ENCODE peak calls at places on chromosomes 4 and X, in seven cellular contexts. One of them, this sample, is unnamed. For H3K4me1 and H3K27me3, the result is how much of the 10 kb centered on the place peaks cover.

GRCh38 chr4:185424905-185425599 is 712 bp downstream of the UFSP2 start:
- DNase-seq in breast epithelium: no peak
- DNase-seq in tibial nerve: no peak
- DNase-seq in SJSA1: no peak
- DNase-seq in ovary: no peak
- DNase-seq in suprapubic skin: no peak
- DNase-seq in H9: no peak
- DNase-seq in this sample: no peak

GRCh38 chr4:32340591-32340990 is 1620.4 kb downstream of the PCDH7 start:
- DNase-seq in breast epithelium: no peak
- DNase-seq in tibial nerve: no peak
- DNase-seq in SJSA1: no peak
- DNase-seq in ovary: no peak
- DNase-seq in suprapubic skin: no peak
- DNase-seq in H9: no peak
- DNase-seq in this sample: no peak

GRCh38 chr4:123606946-123607542 is 210.4 kb downstream of the SPRY1 start:
- DNase-seq in breast epithelium: no peak
- DNase-seq in tibial nerve: no peak
- DNase-seq in SJSA1: no peak
- DNase-seq in ovary: no peak
- DNase-seq in suprapubic skin: no peak
- DNase-seq in H9: no peak
- DNase-seq in this sample: no peak

GRCh38 chrX:12974217-12974796 is 603 bp upstream of the TMSB4X start:
- DNase-seq in breast epithelium: no peak
- DNase-seq in tibial nerve: peak
- DNase-seq in SJSA1: peak
- DNase-seq in ovary: peak
- DNase-seq in suprapubic skin: peak
- DNase-seq in H9: peak
- DNase-seq in this sample: no peak

GRCh38 chr4:184699941-184700340 is 34.0 kb downstream of the CENPU start:
- DNase-seq in breast epithelium: no peak
- DNase-seq in tibial nerve: no peak
- DNase-seq in SJSA1: no peak
- DNase-seq in ovary: no peak
- DNase-seq in suprapubic skin: no peak
- DNase-seq in H9: no peak
- DNase-seq in this sample: no peak

GRCh38 chr4:70657326-70657725 is 9.0 kb downstream of the JCHAIN start:
- DNase-seq in breast epithelium: no peak
- DNase-seq in tibial nerve: no peak
- DNase-seq in SJSA1: no peak
- DNase-seq in ovary: no peak
- DNase-seq in suprapubic skin: no peak
- DNase-seq in H9: no peak
- DNase-seq in this sample: no peak

GRCh38 chr4:184320630-184321029 is 103.0 kb upstream of the ENPP6 start:
- DNase-seq in breast epithelium: no peak
- DNase-seq in tibial nerve: no peak
- DNase-seq in SJSA1: no peak
- DNase-seq in ovary: no peak
- DNase-seq in suprapubic skin: no peak
- DNase-seq in H9: no peak
- DNase-seq in this sample: no peak

GRCh38 chrX:119552508-119552907 is 12.7 kb downstream of the STEEP1 start:
- DNase-seq in breast epithelium: no peak
- DNase-seq in tibial nerve: no peak
- DNase-seq in SJSA1: no peak
- DNase-seq in ovary: no peak
- DNase-seq in suprapubic skin: no peak
- DNase-seq in H9: no peak
- DNase-seq in this sample: no peak

GRCh38 chr4:173703076-173703475 is 173.0 kb upstream of the HAND2 start:
- DNase-seq in breast epithelium: no peak
- DNase-seq in tibial nerve: no peak
- DNase-seq in SJSA1: no peak
- DNase-seq in ovary: no peak
- DNase-seq in suprapubic skin: no peak
- DNase-seq in H9: no peak
- DNase-seq in this sample: no peak

GRCh38 chr4:7795983-7796382 is 143.7 kb downstream of the AFAP1 start:
- DNase-seq in breast epithelium: no peak
- DNase-seq in tibial nerve: no peak
- DNase-seq in SJSA1: no peak
- DNase-seq in ovary: no peak
- DNase-seq in suprapubic skin: peak
- DNase-seq in H9: no peak
- DNase-seq in this sample: no peak

GRCh38 chr4:7788687-7789425 is 150.8 kb downstream of the AFAP1 start:
- DNase-seq in breast epithelium: no peak
- DNase-seq in tibial nerve: no peak
- DNase-seq in SJSA1: no peak
- DNase-seq in ovary: no peak
- DNase-seq in suprapubic skin: no peak
- DNase-seq in H9: no peak
- DNase-seq in this sample: no peak

GRCh38 chr4:7788193-7788592 is 151.5 kb downstream of the AFAP1 start:
- DNase-seq in breast epithelium: no peak
- DNase-seq in tibial nerve: no peak
- DNase-seq in SJSA1: no peak
- DNase-seq in ovary: no peak
- DNase-seq in suprapubic skin: no peak
- DNase-seq in H9: no peak
- DNase-seq in this sample: no peak

GRCh38 chr4:7793186-7793585 is 146.5 kb downstream of the AFAP1 start:
- DNase-seq in breast epithelium: no peak
- DNase-seq in tibial nerve: no peak
- DNase-seq in SJSA1: no peak
- DNase-seq in ovary: no peak
- DNase-seq in suprapubic skin: peak
- DNase-seq in H9: no peak
- DNase-seq in this sample: no peak

DNA sequence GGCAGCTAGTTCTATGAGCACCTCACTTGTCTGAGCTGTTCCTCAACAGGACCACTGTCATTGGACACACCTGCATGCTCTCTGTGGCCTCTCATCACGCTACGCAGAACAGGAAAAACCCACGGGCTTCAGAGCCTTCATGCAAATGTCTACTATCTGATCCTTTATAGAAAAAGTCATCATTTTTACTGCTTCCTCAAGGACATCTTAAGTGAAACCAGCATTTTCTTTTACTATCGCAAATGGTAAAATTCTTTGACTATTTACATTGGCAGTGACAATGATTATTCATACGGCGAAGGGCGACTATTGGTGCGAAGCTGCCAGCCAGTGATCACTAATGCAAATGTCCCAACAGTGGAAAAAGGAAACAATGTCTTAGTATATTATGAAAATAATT is 147.0 kb downstream of the AFAP1 start:
- DNase-seq in breast epithelium: no peak
- DNase-seq in tibial nerve: no peak
- DNase-seq in SJSA1: no peak
- DNase-seq in ovary: no peak
- DNase-seq in suprapubic skin: peak
- DNase-seq in H9: no peak
- DNase-seq in this sample: no peak
- H3K4me1 ChIP-seq in breast epithelium: under half
- H3K4me1 ChIP-seq in tibial nerve: under half
- H3K4me1 ChIP-seq in SJSA1: under half
- H3K4me1 ChIP-seq in ovary: under half
- H3K4me1 ChIP-seq in suprapubic skin: under half
- H3K4me1 ChIP-seq in H9: under half
- H3K4me1 ChIP-seq in this sample: under half

DNA sequence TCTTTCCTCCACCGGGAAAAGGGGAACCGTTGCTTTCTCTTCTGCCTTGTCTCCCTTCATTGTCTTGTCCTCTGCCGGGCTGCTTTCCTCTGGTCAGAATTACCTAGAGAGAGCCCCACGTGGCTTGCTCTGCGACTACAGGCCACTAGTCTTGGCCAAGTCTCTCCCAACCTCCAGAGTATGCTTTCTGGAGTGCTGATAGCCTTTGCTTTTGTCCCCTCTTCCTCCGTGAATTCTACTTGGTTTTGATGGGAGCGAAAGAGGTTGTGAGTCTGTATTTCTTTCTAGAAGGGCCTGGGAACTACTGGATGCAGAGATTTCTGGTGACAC is 5.3 kb upstream of the POU4F2 start:
- DNase-seq in breast epithelium: no peak
- DNase-seq in tibial nerve: no peak
- DNase-seq in SJSA1: no peak
- DNase-seq in ovary: no peak
- DNase-seq in suprapubic skin: no peak
- DNase-seq in H9: no peak
- DNase-seq in this sample: no peak
- H3K27me3 ChIP-seq in breast epithelium: half or more
- H3K27me3 ChIP-seq in tibial nerve: under half
- H3K27me3 ChIP-seq in SJSA1: under half
- H3K27me3 ChIP-seq in ovary: under half
- H3K27me3 ChIP-seq in suprapubic skin: half or more
- H3K27me3 ChIP-seq in H9: half or more
- H3K27me3 ChIP-seq in this sample: under half

GRCh38 chrX:2697741-2698294 is 6.7 kb downstream of the CD99 start:
- DNase-seq in breast epithelium: no peak
- DNase-seq in tibial nerve: no peak
- DNase-seq in SJSA1: peak
- DNase-seq in ovary: no peak
- DNase-seq in suprapubic skin: no peak
- DNase-seq in H9: no peak
- DNase-seq in this sample: no peak

GRCh38 chrX:2698604-2699003 is 7.5 kb downstream of the CD99 start:
- DNase-seq in breast epithelium: no peak
- DNase-seq in tibial nerve: no peak
- DNase-seq in SJSA1: no peak
- DNase-seq in ovary: no peak
- DNase-seq in suprapubic skin: no peak
- DNase-seq in H9: no peak
- DNase-seq in this sample: no peak

GRCh38 chrX:2694868-2695267 is 3.8 kb downstream of the CD99 start:
- DNase-seq in breast epithelium: no peak
- DNase-seq in tibial nerve: no peak
- DNase-seq in SJSA1: no peak
- DNase-seq in ovary: no peak
- DNase-seq in suprapubic skin: no peak
- DNase-seq in H9: no peak
- DNase-seq in this sample: no peak

GRCh38 chrX:2696698-2697215 is 5.7 kb downstream of the CD99 start:
- DNase-seq in breast epithelium: no peak
- DNase-seq in tibial nerve: no peak
- DNase-seq in SJSA1: peak
- DNase-seq in ovary: no peak
- DNase-seq in suprapubic skin: no peak
- DNase-seq in H9: no peak
- DNase-seq in this sample: no peak

DNA sequence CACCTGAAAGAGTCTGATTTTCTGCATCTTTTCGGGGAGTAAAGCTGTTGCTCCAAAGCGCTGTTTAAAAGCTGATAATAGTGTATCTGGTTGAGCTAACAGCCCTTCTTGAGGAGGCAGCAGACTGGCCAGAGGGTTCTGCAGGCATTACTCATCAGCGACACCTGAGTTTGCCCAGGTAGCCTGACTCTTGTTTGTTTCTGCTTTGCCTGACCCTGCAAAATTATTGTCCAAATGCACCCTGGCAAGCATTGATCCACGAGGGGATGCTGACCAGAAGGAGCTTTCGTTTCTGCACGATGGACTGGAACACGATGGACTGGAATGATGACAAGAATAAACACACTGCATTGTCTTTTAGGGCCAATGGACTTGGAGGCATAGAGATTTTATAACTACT is 6.2 kb downstream of the CD99 start:
- DNase-seq in breast epithelium: no peak
- DNase-seq in tibial nerve: no peak
- DNase-seq in SJSA1: no peak
- DNase-seq in ovary: no peak
- DNase-seq in suprapubic skin: no peak
- DNase-seq in H9: no peak
- DNase-seq in this sample: no peak
- H3K4me1 ChIP-seq in breast epithelium: under half
- H3K4me1 ChIP-seq in tibial nerve: under half
- H3K4me1 ChIP-seq in SJSA1: half or more
- H3K4me1 ChIP-seq in ovary: under half
- H3K4me1 ChIP-seq in suprapubic skin: half or more
- H3K4me1 ChIP-seq in H9: under half
- H3K4me1 ChIP-seq in this sample: under half

GRCh38 chrX:47243351-47243750 is 10.5 kb downstream of the USP11 start:
- DNase-seq in breast epithelium: no peak
- DNase-seq in tibial nerve: no peak
- DNase-seq in SJSA1: no peak
- DNase-seq in ovary: no peak
- DNase-seq in suprapubic skin: no peak
- DNase-seq in H9: no peak
- DNase-seq in this sample: no peak

GRCh38 chrX:47240619-47241018 is 7.8 kb downstream of the USP11 start:
- DNase-seq in breast epithelium: no peak
- DNase-seq in tibial nerve: no peak
- DNase-seq in SJSA1: no peak
- DNase-seq in ovary: no peak
- DNase-seq in suprapubic skin: no peak
- DNase-seq in H9: no peak
- DNase-seq in this sample: peak

GRCh38 chrX:47239898-47240545 is 7.2 kb downstream of the USP11 start:
- DNase-seq in breast epithelium: no peak
- DNase-seq in tibial nerve: no peak
- DNase-seq in SJSA1: no peak
- DNase-seq in ovary: no peak
- DNase-seq in suprapubic skin: no peak
- DNase-seq in H9: no peak
- DNase-seq in this sample: no peak

GRCh38 chrX:47242321-47242720 is 9.5 kb downstream of the USP11 start:
- DNase-seq in breast epithelium: no peak
- DNase-seq in tibial nerve: no peak
- DNase-seq in SJSA1: no peak
- DNase-seq in ovary: no peak
- DNase-seq in suprapubic skin: no peak
- DNase-seq in H9: no peak
- DNase-seq in this sample: no peak

DNA sequence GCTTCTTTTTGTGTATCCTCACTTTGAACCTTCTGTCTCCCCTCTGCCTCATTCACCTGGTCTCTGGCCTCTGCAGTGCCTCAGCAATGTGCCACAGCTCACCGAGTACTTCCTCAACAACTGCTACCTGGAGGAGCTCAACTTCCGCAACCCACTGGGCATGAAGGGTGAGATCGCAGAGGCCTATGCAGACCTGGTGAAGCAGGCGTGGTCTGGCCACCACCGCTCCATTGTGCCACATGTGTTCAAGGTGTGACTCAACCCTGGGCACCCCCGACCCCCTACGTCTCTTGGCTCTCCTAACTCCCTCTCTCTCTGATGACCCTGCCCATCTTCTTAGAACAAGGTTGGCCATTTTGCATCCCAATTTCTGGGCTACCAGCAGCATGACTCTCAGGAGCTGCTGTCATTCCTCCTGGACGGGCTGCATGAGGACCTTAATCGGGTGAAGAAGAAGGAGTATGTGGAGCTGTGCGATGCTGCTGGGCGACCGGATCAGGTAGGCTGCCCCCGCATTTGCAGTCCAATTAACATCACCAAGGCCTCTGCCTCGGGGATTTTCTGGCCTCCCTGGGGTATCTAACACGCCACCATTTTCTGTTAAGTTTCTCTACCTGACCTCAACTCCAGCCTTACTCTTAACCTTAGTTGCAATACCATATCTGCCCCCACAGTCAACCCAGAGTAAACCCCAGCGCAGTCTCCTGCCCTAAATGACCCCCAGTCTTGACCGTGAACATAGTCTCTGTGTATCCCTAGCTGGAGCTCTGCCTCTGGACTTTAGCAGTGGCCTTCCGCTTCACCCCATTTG is 8.6 kb downstream of the USP11 start:
- DNase-seq in breast epithelium: no peak
- DNase-seq in tibial nerve: no peak
- DNase-seq in SJSA1: no peak
- DNase-seq in ovary: no peak
- DNase-seq in suprapubic skin: no peak
- DNase-seq in H9: no peak
- DNase-seq in this sample: no peak
- H3K27me3 ChIP-seq in breast epithelium: half or more
- H3K27me3 ChIP-seq in tibial nerve: under half
- H3K27me3 ChIP-seq in SJSA1: under half
- H3K27me3 ChIP-seq in ovary: under half
- H3K27me3 ChIP-seq in suprapubic skin: under half
- H3K27me3 ChIP-seq in H9: under half
- H3K27me3 ChIP-seq in this sample: under half